ENCODE peak calls at places on chromosomes 16 and 17, in four cellular contexts. K is mammary epithelial cell, P is astrocyte of the spinal cord, Y is fibroblast of mammary gland. U is an unnamed sample.

GRCh38 chr17:55264273-55264639 is 504 bp upstream of the HLF start:
- DNase-seq in P (no peak), Y (no peak), K (no peak), U (no peak)

GRCh38 chr16:75219838-75220237 is 1.1 kb downstream of the CTRB1 start:
- DNase-seq in P (no peak), Y (no peak), K (no peak), U (no peak)

GRCh38 chr16:3950343-3951193 is 70.1 kb upstream of the CREBBP start:
- DNase-seq in Y (peak), P (peak), K (peak), U (peak)

GRCh38 chr17:42459256-42459982 is 741 bp downstream of the ATP6V0A1 start:
- DNase-seq in Y (peak), P (peak), K (peak), U (peak)

GRCh38 chr17:3738562-3739295 is 15.0 kb downstream of the HASPIN start:
- DNase-seq in Y (no peak), K (peak), P (peak), U (no peak)

GRCh38 chr16:66386629-66387622 is 20.4 kb downstream of the CDH5 start:
- DNase-seq in P (no peak), Y (no peak), K (no peak), U (no peak)

GRCh38 chr16:85046957-85047866 is 19.6 kb downstream of the KIAA0513 start:
- DNase-seq in P (no peak), Y (no peak), K (no peak), U (no peak)

GRCh38 chr17:39197380-39198185 is at the start of gene CACNB1:
- DNase-seq in Y (peak), P (peak), K (peak), U (peak)

GRCh38 chr17:34464812-34465211 is 101.8 kb upstream of the CCL1 start:
- DNase-seq in Y (no peak), K (no peak), P (no peak), U (no peak)

GRCh38 chr16:29876578-29877249 is 13.7 kb upstream of the CDIPT start:
- DNase-seq in Y (no peak), P (no peak), K (no peak), U (no peak)

GRCh38 chr16:55830658-55831294 is 2.1 kb downstream of the CES1 start:
- DNase-seq in Y (no peak), K (no peak), P (no peak), U (no peak)

GRCh38 chr16:74888227-74888862 is 96.6 kb downstream of the WDR59 start:
- DNase-seq in Y (no peak), K (no peak), P (no peak), U (no peak)

GRCh38 chr17:17758443-17758842 is 77.2 kb downstream of the RAI1 start:
- DNase-seq in Y (no peak), P (no peak), K (no peak), U (no peak)
- H3K4me3 ChIP-seq in Y (no peak), P (no peak), K (no peak), U (no peak)

GRCh38 chr16:17589898-17590297 is 119.1 kb upstream of the XYLT1 start:
- DNase-seq in K (no peak), Y (no peak), P (no peak), U (no peak)

GRCh38 chr16:17590711-17591654 is 120.2 kb upstream of the XYLT1 start:
- DNase-seq in Y (peak), P (no peak), K (no peak), U (peak)

GRCh38 chr16:17591655-17592405 is 121.1 kb upstream of the XYLT1 start:
- DNase-seq in Y (no peak), P (no peak), K (peak), U (no peak)
- TF ChIP-seq CTCF in Y (no peak), P (no peak), K (no peak), U (no peak)

GRCh38 chr17:58275417-58275816 is 5.3 kb downstream of the MPO start:
- DNase-seq in Y (no peak), P (no peak), K (no peak), U (no peak)
- H3K4me3 ChIP-seq in Y (no peak), P (no peak), K (no peak), U (no peak)

GRCh38 chr16:59047114-59047513 is 313.0 kb upstream of the GOT2 start:
- DNase-seq in P (no peak), K (no peak), Y (no peak), U (no peak)
- TF ChIP-seq CTCF in P (no peak), K (no peak), Y (no peak), U (no peak)

GRCh38 chr17:77958716-77959215 is 263 bp downstream of the TNRC6C start:
- DNase-seq in K (no peak), Y (no peak), P (no peak), U (peak)
- H3K4me3 ChIP-seq in K (no peak), Y (peak), P (peak), U (peak)